ENCODE peak calls at places on chromosomes 5 and 9, in four cellular contexts. One of them, this sample, is unnamed. For H3K4me1, the result is how much of the 10 kb centered on the place peaks cover.

GRCh38 chr5:113546711-113547159 is 33.2 kb downstream of the YTHDC2 start:
- DNase-seq in GM12878: no peak
- DNase-seq in IMR-90: peak
- DNase-seq in heart left ventricle: no peak
- DNase-seq in this sample: no peak

GRCh38 chr9:130842547-130842946 is 7.5 kb downstream of the ABL1 start:
- DNase-seq in heart left ventricle: no peak
- DNase-seq in GM12878: no peak
- DNase-seq in IMR-90: no peak
- DNase-seq in this sample: no peak

GRCh38 chr9:105673850-105674387 is 11.7 kb downstream of the TAL2 start:
- DNase-seq in IMR-90: no peak
- DNase-seq in GM12878: no peak
- DNase-seq in heart left ventricle: no peak
- DNase-seq in this sample: no peak

GRCh38 chr5:2278825-2279224 is 396.1 kb upstream of the IRX4 start:
- DNase-seq in IMR-90: no peak
- DNase-seq in GM12878: no peak
- DNase-seq in heart left ventricle: no peak
- DNase-seq in this sample: no peak

GRCh38 chr5:172860520-172861443 is 26.7 kb downstream of the ERGIC1 start:
- DNase-seq in heart left ventricle: peak
- DNase-seq in GM12878: no peak
- DNase-seq in IMR-90: peak
- DNase-seq in this sample: peak

GRCh38 chr5:106423109-106423897 is 1247.4 kb downstream of the EFNA5 start:
- DNase-seq in GM12878: no peak
- DNase-seq in IMR-90: no peak
- DNase-seq in heart left ventricle: no peak
- DNase-seq in this sample: peak

GRCh38 chr5:177194278-177194677 is 60.7 kb downstream of the NSD1 start:
- DNase-seq in heart left ventricle: no peak
- DNase-seq in GM12878: no peak
- DNase-seq in IMR-90: peak
- DNase-seq in this sample: no peak

GRCh38 chr9:14271078-14271673 is 42.8 kb downstream of the NFIB start:
- DNase-seq in heart left ventricle: peak
- DNase-seq in IMR-90: peak
- DNase-seq in GM12878: no peak
- DNase-seq in this sample: no peak

GRCh38 chr5:55737793-55738192 is at the start of gene DDX4:
- DNase-seq in heart left ventricle: no peak
- DNase-seq in IMR-90: no peak
- DNase-seq in GM12878: no peak
- DNase-seq in this sample: no peak

GRCh38 chr9:131739192-131739961 is 499 bp downstream of the RAPGEF1 start:
- DNase-seq in GM12878: no peak
- DNase-seq in heart left ventricle: peak
- DNase-seq in IMR-90: no peak
- DNase-seq in this sample: peak

DNA sequence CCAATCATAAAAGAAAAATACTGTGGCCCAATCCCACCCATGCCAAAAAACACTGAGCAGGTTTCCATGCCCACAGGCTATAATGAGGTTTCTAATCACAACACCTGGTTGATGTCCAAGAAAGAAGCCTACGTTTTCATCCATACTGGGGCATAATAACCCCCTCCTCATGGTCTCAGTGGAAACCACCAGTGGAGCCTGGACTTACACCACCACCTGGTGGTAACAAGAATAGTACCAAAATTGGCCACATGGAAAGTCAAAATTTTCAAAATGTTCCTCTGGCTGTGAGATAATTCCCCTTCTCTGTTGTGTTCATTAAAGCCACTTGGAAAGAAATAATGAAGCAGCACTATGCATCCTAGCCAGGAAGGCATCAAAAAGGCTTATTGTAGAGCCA is 687.3 kb upstream of the ST8SIA4 start:
- DNase-seq in heart left ventricle: no peak
- DNase-seq in IMR-90: no peak
- DNase-seq in GM12878: no peak
- DNase-seq in this sample: no peak
- TF ChIP-seq POLR2A in heart left ventricle: no peak
- TF ChIP-seq POLR2A in IMR-90: no peak
- TF ChIP-seq POLR2A in GM12878: no peak
- TF ChIP-seq POLR2A in this sample: no peak

GRCh38 chr5:56838409-56839039 is 23.2 kb downstream of the MAP3K1 start:
- DNase-seq in IMR-90: peak
- DNase-seq in heart left ventricle: no peak
- DNase-seq in GM12878: peak
- DNase-seq in this sample: no peak
- H3K4me3 ChIP-seq in IMR-90: peak
- H3K4me3 ChIP-seq in heart left ventricle: peak
- H3K4me3 ChIP-seq in GM12878: no peak
- H3K4me3 ChIP-seq in this sample: no peak

GRCh38 chr5:160460377-160461049 is 38.9 kb downstream of the PTTG1 start:
- DNase-seq in heart left ventricle: no peak
- DNase-seq in IMR-90: no peak
- DNase-seq in GM12878: no peak
- DNase-seq in this sample: no peak

GRCh38 chr5:160458971-160459800 is 37.5 kb downstream of the PTTG1 start:
- DNase-seq in heart left ventricle: no peak
- DNase-seq in IMR-90: no peak
- DNase-seq in GM12878: peak
- DNase-seq in this sample: no peak

GRCh38 chr5:160462167-160462566 is 40.5 kb downstream of the PTTG1 start:
- DNase-seq in heart left ventricle: no peak
- DNase-seq in GM12878: peak
- DNase-seq in IMR-90: no peak
- DNase-seq in this sample: no peak

GRCh38 chr5:160463227-160463626 is 41.6 kb downstream of the PTTG1 start:
- DNase-seq in IMR-90: no peak
- DNase-seq in heart left ventricle: no peak
- DNase-seq in GM12878: no peak
- DNase-seq in this sample: no peak

DNA sequence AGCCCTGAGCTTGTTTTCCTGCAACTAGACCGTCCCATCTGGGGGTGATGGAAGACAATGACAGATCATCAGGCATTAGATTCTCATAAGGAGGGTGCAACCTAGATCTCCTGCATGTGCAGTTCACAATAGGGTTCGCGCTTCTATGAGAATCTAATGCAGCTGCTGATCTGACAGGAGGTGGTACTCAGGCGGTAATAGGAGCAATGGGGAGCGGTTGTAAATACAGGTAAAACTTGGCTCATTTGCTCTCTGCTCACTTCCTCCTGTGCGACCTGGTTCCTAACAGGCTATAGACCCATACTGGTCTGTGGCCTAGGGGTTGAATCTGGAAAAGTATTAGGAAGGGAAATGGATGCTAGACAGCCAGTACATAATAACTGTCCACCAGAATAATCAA is 39.7 kb downstream of the PTTG1 start:
- DNase-seq in heart left ventricle: no peak
- DNase-seq in GM12878: no peak
- DNase-seq in IMR-90: no peak
- DNase-seq in this sample: no peak
- H3K4me1 ChIP-seq in heart left ventricle: under half
- H3K4me1 ChIP-seq in GM12878: under half
- H3K4me1 ChIP-seq in IMR-90: under half
- H3K4me1 ChIP-seq in this sample: under half

GRCh38 chr9:107645464-107645833 is 155.9 kb upstream of the KLF4 start:
- DNase-seq in GM12878: no peak
- DNase-seq in IMR-90: no peak
- DNase-seq in heart left ventricle: no peak
- DNase-seq in this sample: no peak
- TF ChIP-seq POLR2A in GM12878: no peak
- TF ChIP-seq POLR2A in IMR-90: no peak
- TF ChIP-seq POLR2A in heart left ventricle: no peak
- TF ChIP-seq POLR2A in this sample: no peak

GRCh38 chr5:84830265-84830664 is 445.6 kb upstream of the EDIL3 start:
- DNase-seq in heart left ventricle: peak
- DNase-seq in GM12878: no peak
- DNase-seq in IMR-90: no peak
- DNase-seq in this sample: no peak
- H3K4me3 ChIP-seq in heart left ventricle: no peak
- H3K4me3 ChIP-seq in GM12878: no peak
- H3K4me3 ChIP-seq in IMR-90: no peak
- H3K4me3 ChIP-seq in this sample: no peak

GRCh38 chr9:133372144-133372543 is 3.7 kb downstream of the SURF4 start:
- DNase-seq in heart left ventricle: no peak
- DNase-seq in GM12878: no peak
- DNase-seq in IMR-90: no peak
- DNase-seq in this sample: no peak
- H3K4me1 ChIP-seq in heart left ventricle: half or more
- H3K4me1 ChIP-seq in GM12878: under half
- H3K4me1 ChIP-seq in IMR-90: under half
- H3K4me1 ChIP-seq in this sample: half or more

DNA sequence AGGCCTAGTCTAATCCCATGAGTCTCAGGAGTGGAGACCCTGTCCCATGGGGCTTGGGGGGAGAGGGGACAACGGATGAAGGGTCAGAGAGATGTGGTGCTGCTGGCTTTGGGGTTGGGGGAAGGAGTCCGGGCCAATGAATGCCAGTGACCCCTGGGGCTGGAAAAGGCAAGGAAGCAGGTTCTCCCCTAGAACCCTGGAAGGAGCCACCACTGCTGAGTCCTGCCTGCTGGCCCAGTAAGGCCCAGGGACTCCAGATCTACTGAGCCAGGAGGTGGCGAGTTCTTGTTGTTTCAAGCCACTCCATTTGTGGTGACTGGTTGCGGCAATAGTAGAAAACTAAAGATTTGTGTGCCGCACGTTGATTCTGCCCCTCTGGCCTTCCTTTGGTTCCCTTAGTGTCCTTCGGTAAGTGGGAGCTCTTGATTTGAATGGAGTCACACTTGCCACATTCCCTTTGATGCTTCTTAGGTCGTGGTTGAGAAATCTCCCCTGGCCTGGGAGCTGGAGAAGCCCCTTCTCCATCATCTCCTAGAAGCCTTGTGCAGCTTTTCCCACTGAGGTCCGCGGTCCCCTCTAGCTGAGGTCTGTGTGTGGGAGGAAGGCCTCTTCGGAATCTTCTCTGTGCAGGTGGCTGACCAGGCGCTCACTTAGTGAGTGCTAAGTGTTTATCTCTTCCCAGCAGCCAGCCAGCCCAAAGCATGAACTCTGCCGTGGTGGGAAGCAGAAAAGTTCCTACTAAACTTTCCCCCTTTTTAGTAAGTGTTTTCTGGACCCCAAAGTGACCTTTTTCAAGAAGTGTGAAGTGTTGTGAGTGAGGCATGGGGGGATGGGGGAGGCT is 9.0 kb downstream of the FCN1 start:
- DNase-seq in heart left ventricle: no peak
- DNase-seq in GM12878: no peak
- DNase-seq in IMR-90: no peak
- DNase-seq in this sample: no peak
- TF ChIP-seq POLR2A in heart left ventricle: no peak
- TF ChIP-seq POLR2A in GM12878: no peak
- TF ChIP-seq POLR2A in IMR-90: no peak
- TF ChIP-seq POLR2A in this sample: no peak

DNA sequence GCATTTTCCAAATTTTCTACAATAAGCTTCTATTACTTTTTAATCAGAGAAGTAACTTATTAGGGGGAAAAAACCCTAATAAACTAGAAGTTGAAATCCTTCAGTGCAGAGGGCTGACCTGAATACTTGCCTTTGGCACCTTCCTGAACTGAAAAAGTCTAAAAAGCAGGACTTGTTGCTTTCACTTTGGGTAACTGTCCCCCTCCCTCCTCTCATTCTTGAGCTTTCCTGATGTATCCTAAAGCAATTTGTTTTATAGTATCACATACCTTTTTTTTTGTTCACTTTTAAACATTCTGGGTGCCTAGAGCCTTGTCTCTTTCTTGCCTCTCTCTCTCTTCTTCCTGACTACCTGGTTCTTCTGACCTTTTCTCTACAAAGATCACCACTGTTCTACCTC is 64.0 kb upstream of the ERBIN start:
- DNase-seq in GM12878: no peak
- DNase-seq in heart left ventricle: no peak
- DNase-seq in IMR-90: peak
- DNase-seq in this sample: no peak
- H3K4me3 ChIP-seq in GM12878: no peak
- H3K4me3 ChIP-seq in heart left ventricle: no peak
- H3K4me3 ChIP-seq in IMR-90: no peak
- H3K4me3 ChIP-seq in this sample: no peak

GRCh38 chr9:126472446-126472845 is 141.3 kb upstream of the LMX1B start:
- DNase-seq in GM12878: no peak
- DNase-seq in heart left ventricle: no peak
- DNase-seq in IMR-90: no peak
- DNase-seq in this sample: no peak

GRCh38 chr9:126468141-126468825 is 141.7 kb downstream of the MVB12B start:
- DNase-seq in IMR-90: no peak
- DNase-seq in GM12878: no peak
- DNase-seq in heart left ventricle: peak
- DNase-seq in this sample: peak

GRCh38 chr9:126472931-126473330 is 140.8 kb upstream of the LMX1B start:
- DNase-seq in GM12878: no peak
- DNase-seq in IMR-90: no peak
- DNase-seq in heart left ventricle: peak
- DNase-seq in this sample: no peak

GRCh38 chr9:126471084-126471611 is 142.6 kb upstream of the LMX1B start:
- DNase-seq in heart left ventricle: peak
- DNase-seq in IMR-90: peak
- DNase-seq in GM12878: peak
- DNase-seq in this sample: peak

DNA sequence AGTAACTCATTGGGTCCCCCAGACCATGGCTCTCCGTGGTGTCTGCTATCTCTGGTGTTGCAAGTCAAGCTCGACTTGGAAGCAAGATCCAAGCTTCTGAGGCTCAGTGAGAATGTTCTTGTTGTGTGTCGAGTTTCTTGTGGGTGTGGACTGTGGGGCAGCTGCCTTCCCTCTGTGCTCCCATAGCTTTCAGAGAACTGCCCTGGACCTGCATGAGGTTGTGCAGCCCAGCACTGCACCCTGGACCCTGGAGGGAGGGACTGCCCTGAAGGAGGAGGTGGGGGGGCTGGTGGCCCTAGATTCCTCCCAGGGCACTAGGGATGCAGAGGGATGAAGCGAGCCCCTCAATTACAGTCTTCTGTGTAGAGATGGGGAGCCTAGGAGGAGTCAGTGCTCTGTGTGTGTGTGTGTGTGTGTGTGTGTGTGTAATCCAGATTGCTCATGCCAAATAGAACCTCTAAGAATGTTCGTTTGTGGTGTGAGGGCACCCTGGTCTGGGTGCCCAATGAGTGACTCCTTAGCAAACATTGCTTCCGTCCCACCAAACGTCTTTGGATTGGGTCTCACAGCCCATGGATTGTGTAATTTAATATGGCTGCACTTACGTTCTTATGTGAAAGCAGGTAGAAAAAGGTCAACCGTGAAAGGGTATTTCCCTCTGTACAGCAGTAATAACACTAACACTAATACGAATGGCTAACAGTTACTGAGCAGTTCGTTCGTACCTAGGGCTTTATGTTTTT is 143.3 kb upstream of the LMX1B start:
- DNase-seq in heart left ventricle: peak
- DNase-seq in GM12878: no peak
- DNase-seq in IMR-90: no peak
- DNase-seq in this sample: peak
- H3K4me1 ChIP-seq in heart left ventricle: under half
- H3K4me1 ChIP-seq in GM12878: under half
- H3K4me1 ChIP-seq in IMR-90: under half
- H3K4me1 ChIP-seq in this sample: half or more

This sample was measured in spleen.